ENCODE peak calls at places on chromosomes 3 and 15, in five cellular contexts. Q, H, B, I and Z are unnamed samples.

GRCh38 chr3:188262913-188263683 is 109.1 kb downstream of the LPP start:
- DNase-seq in B (no peak), H (peak; percentile 47), I (no peak), Q (peak; percentile 21), Z (peak; percentile 60)

GRCh38 chr3:159830523-159831151 is 158.0 kb upstream of the IL12A start:
- DNase-seq in H (no peak), I (no peak), Q (no peak), B (no peak), Z (no peak)

GRCh38 chr15:78681306-78682012 is 40.4 kb upstream of the CHRNB4 start:
- DNase-seq in Q (no peak), I (no peak), B (no peak), H (no peak), Z (no peak)

GRCh38 chr3:116186128-116186527 is 259.2 kb downstream of the LSAMP start:
- DNase-seq in Q (no peak), H (no peak), I (no peak), B (no peak), Z (no peak)

GRCh38 chr3:36540898-36541518 is 160.7 kb downstream of the STAC start:
- DNase-seq in I (no peak), Q (peak; percentile 59), B (peak; percentile 23), H (no peak), Z (no peak)

GRCh38 chr15:64004582-64004981 is 41.7 kb downstream of the DAPK2 start:
- DNase-seq in B (peak; percentile 52), Q (peak; percentile 86), H (peak; percentile 51), I (no peak), Z (no peak)

GRCh38 chr3:187064210-187065115 is 74.8 kb downstream of the RPL39L start:
- DNase-seq in B (no peak), H (no peak), Q (no peak), I (no peak), Z (no peak)

GRCh38 chr15:56040081-56041035 is 46.9 kb upstream of the NEDD4 start:
- DNase-seq in H (peak; percentile 56), Q (peak; percentile 88), I (peak; percentile 87), B (peak; percentile 66), Z (peak; percentile 85)

GRCh38 chr3:138188013-138188352 is 882 bp downstream of the ARMC8 start:
- DNase-seq in H (no peak), I (peak; percentile 66), Q (no peak), B (peak; percentile 24), Z (no peak)

GRCh38 chr15:31027948-31028586 is 36.6 kb upstream of the MTMR10 start:
- DNase-seq in Q (no peak), H (no peak), B (no peak), I (no peak), Z (no peak)

GRCh38 chr3:44712455-44713075 is at the start of gene ZNF502:
- DNase-seq in Q (peak; percentile 89), H (peak; percentile 91), B (peak; percentile 51), I (peak; percentile 93), Z (peak; percentile 87)

GRCh38 chr3:56862352-56863062 is 60.8 kb upstream of the ARHGEF3 start:
- DNase-seq in H (no peak), I (no peak), Q (no peak), B (no peak), Z (no peak)

GRCh38 chr15:92953569-92953968 is 53.4 kb downstream of the CHD2 start:
- DNase-seq in B (no peak), I (no peak), H (no peak), Q (no peak), Z (no peak)

GRCh38 chr3:172070269-172070668 is 30.9 kb downstream of the FNDC3B start:
- DNase-seq in I (no peak), H (no peak), Q (no peak), B (no peak), Z (no peak)

GRCh38 chr3:158267015-158267414 is 157.1 kb downstream of the RSRC1 start:
- DNase-seq in Q (no peak), B (no peak), H (no peak), I (no peak), Z (no peak)

GRCh38 chr15:33104276-33104675 is 90.2 kb downstream of the FMN1 start:
- DNase-seq in Q (no peak), I (no peak), H (no peak), B (no peak), Z (no peak)

GRCh38 chr3:119664370-119664769 is 4.0 kb upstream of the POPDC2 start:
- DNase-seq in I (no peak), Q (no peak), H (no peak), B (no peak), Z (no peak)

GRCh38 chr3:57393957-57394356 is 101.5 kb upstream of the ASB14 start:
- DNase-seq in Q (no peak), I (no peak), H (no peak), B (no peak), Z (no peak)

GRCh38 chr3:4735243-4735642 is 242.1 kb downstream of the ITPR1 start:
- DNase-seq in Q (no peak), H (no peak), I (no peak), B (no peak), Z (no peak)

GRCh38 chr15:44094776-44095175 is 100.3 kb downstream of the FRMD5 start:
- DNase-seq in B (no peak), Q (no peak), H (no peak), I (no peak), Z (no peak)

GRCh38 chr3:6860911-6861330 is at the start of gene GRM7:
- DNase-seq in Q (no peak), I (no peak), B (no peak), H (no peak), Z (peak; percentile 54)

GRCh38 chr3:126932188-126932931 is 50.6 kb upstream of the PLXNA1 start:
- DNase-seq in H (peak; percentile 55), I (peak; percentile 56), Q (no peak), B (no peak), Z (no peak)

GRCh38 chr15:96699871-96700401 is 369.4 kb downstream of the NR2F2 start:
- DNase-seq in I (no peak), Q (no peak), B (no peak), H (no peak), Z (no peak)
- H3K27ac ChIP-seq in I (no peak overlapping the region), Q (no peak overlapping the region), B (no peak overlapping the region), H (no peak overlapping the region), Z (no peak overlapping the region)

GRCh38 chr3:38008191-38008701 is 17.7 kb downstream of the VILL start:
- DNase-seq in B (no peak), I (no peak), Q (no peak), H (peak; percentile 18), Z (no peak)
- TF ChIP-seq POLR2A in B (no peak), I (no peak), Q (no peak), H (no peak), Z (no peak)

DNA sequence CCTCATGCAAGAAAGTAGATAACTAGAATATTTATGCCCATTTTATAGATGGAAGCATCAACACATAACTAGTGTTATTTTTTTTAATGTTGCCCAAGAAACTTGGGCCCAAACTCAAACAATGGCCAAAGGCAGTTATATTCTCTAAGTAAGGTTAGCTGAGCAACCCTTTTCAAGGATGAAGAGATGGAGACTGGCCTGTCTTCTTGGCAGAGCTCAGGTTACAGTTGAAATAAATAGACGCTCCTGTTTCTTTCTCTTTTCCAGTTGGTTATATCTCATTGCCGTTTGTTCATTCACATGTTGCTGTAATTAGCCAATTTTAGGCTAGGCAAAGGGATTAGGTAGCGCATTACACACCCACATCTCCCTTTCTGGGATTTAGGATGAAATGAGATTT is 93.1 kb downstream of the CMSS1 start:
- DNase-seq in Q (no peak), H (no peak), I (no peak), B (no peak), Z (no peak)
- H3K27ac ChIP-seq in Q (no peak overlapping the region), H (no peak overlapping the region), I (peak overlapping the region; percentile 22), B (peak overlapping the region; percentile 19), Z (peak overlapping the region; percentile 26)

GRCh38 chr15:27219636-27220035 is 248.7 kb downstream of the GABRG3 start:
- DNase-seq in Q (no peak), I (no peak), B (no peak), H (no peak), Z (no peak)

GRCh38 chr15:27210176-27210575 is 239.2 kb downstream of the GABRG3 start:
- DNase-seq in B (no peak), H (no peak), I (no peak), Q (no peak), Z (no peak)

DNA sequence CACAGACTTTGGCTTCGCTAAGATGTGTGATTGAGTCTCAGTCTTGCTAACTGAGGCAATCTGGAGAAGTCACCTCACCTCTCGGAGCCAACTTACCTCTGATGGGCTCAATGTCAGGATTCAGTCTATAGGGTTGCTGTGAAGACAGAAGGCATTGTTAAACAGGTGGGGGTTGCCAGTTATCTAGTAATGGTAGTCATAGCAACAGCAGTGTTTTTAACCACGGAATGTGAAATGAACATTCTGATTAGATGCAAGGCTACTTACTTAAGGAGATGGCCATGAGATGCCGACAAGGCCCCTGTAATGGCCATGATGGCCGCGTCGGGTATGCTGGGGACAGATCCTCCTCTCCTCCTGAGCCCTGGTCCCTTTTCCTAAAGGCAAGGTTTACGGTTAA is 243.1 kb downstream of the GABRG3 start:
- DNase-seq in H (no peak), Q (no peak), B (no peak), I (no peak), Z (no peak)
- TF ChIP-seq POLR2A in H (no peak), Q (no peak), B (no peak), I (no peak), Z (no peak)

DNA sequence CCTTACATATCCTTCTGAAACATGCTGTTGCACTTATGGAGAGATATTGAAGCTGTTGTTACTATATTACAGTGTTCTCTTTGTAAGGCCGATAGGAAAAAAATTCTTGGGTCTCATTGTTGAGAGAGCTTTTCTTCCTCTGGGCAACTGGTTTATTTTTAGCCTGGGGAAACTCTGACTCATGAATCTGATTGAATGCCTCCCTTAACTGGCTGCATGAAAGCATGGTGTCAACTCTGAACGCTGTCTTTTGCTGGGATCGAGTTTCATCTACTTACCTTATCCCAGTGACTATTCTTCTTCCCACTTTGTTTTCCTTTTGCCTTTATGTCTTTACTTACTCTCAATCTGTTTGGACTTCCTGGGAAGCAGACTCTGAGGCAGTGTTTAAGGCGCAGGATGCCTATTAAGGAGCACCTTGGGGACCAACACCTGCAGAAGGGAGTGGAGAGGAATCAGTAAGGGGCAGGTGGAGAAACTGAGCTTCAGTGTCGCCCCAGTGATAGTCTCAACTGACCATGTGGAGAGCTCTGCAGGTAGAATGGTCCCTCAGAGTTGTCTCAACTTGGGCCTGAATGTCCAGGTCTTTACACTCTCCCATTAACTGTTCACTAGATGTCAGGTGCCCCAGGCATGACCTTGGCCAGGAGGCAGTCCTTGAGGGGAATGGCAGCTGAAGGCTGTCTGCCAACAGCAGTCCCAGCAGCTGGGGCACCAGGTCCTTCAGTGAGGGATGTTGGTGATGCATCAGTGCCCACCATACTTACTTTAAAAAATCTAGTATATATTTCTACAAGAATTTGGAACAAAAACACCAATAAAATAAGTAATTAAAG is 88.9 kb upstream of the CCNL1 start:
- DNase-seq in I (no peak), H (peak; percentile 70), B (peak; percentile 10), Q (peak; percentile 62), Z (no peak)
- H3K27ac ChIP-seq in I (peak overlapping the region; percentile 70), H (peak overlapping the region; percentile 82), B (no peak overlapping the region), Q (peak overlapping the region; percentile 78), Z (no peak overlapping the region)

GRCh38 chr3:50294492-50295403 is 2.5 kb upstream of the IFRD2 start:
- DNase-seq in I (peak; percentile 67), Q (no peak), B (no peak), H (no peak), Z (no peak)
- TF ChIP-seq POLR2A in I (no peak), Q (no peak), B (no peak), H (no peak), Z (no peak)

GRCh38 chr3:71710906-71711494 is 14.2 kb downstream of the EIF4E3 start:
- DNase-seq in H (no peak), Q (no peak), B (peak; percentile 70), I (no peak), Z (no peak)
- H3K27ac ChIP-seq in H (no peak overlapping the region), Q (no peak overlapping the region), B (no peak overlapping the region), I (no peak overlapping the region), Z (no peak overlapping the region)

GRCh38 chr3:155890671-155891190 is 20.3 kb downstream of the GMPS start:
- DNase-seq in Q (peak; percentile 27), B (no peak), H (no peak), I (no peak), Z (no peak)
- TF ChIP-seq POLR2A in Q (no peak), B (no peak), H (no peak), I (no peak), Z (no peak)